ENCODE peak calls at places on chromosomes 16 and 17, in ten cellular contexts. X is pancreas, H is GM12878, K is heart right ventricle, D is MM.1S, R is psoas muscle, G is adrenal gland, Z is body of pancreas, S is uterus, I is heart left ventricle. C is an unnamed sample. For H3K4me1, the result is how much of the 10 kb centered on the place peaks cover.

GRCh38 chr16:70642633-70643032 is 3.7 kb upstream of the IL34 start:
- DNase-seq in X (no peak), H (no peak), K (no peak), D (no peak), R (no peak), G (no peak), Z (no peak), S (no peak), I (no peak), C (no peak)

GRCh38 chr16:50297301-50298074 is 31.1 kb downstream of the ADCY7 start:
- DNase-seq in X (no peak), H (no peak), K (peak), D (no peak), R (peak), G (no peak), Z (peak), S (no peak), I (no peak), C (no peak)

GRCh38 chr16:27230562-27230991 is 27.3 kb downstream of the KDM8 start:
- DNase-seq in X (no peak), H (no peak), K (no peak), D (peak), R (no peak), G (no peak), Z (no peak), S (no peak), I (no peak), C (no peak)

GRCh38 chr17:352421-353212 is at the start of gene RPH3AL:
- DNase-seq in X (peak), H (no peak), K (peak), D (no peak), R (peak), G (peak), Z (peak), S (no peak), I (peak), C (no peak)

GRCh38 chr16:30692381-30693074 is 6.4 kb upstream of the SRCAP start:
- DNase-seq in X (no peak), H (no peak), K (no peak), D (no peak), R (no peak), G (no peak), Z (no peak), S (no peak), I (no peak), C (no peak)

GRCh38 chr16:28181557-28181914 is 30.2 kb downstream of the XPO6 start:
- DNase-seq in X (peak), H (no peak), K (no peak), D (no peak), R (no peak), G (peak), Z (peak), S (peak), I (no peak), C (no peak)

GRCh38 chr16:63745456-63745855 is 1376.4 kb downstream of the CDH11 start:
- DNase-seq in X (no peak), H (no peak), K (no peak), D (no peak), R (no peak), G (no peak), Z (no peak), S (no peak), I (no peak), C (no peak)

GRCh38 chr16:4561565-4561964 is 5.4 kb downstream of the C16orf96 start:
- DNase-seq in X (no peak), H (no peak), K (no peak), D (no peak), R (no peak), G (no peak), Z (no peak), S (no peak), I (no peak), C (no peak)

GRCh38 chr17:18986541-18987229 is 17.9 kb downstream of the FAM83G start:
- DNase-seq in X (no peak), H (no peak), K (no peak), D (no peak), R (no peak), G (no peak), Z (no peak), S (no peak), I (no peak), C (no peak)

GRCh38 chr16:1287982-1288670 is 21.3 kb upstream of the UBE2I start:
- DNase-seq in X (no peak), H (no peak), K (no peak), D (no peak), R (no peak), G (no peak), Z (no peak), S (no peak), I (no peak), C (no peak)

GRCh38 chr17:60902399-60902798 is 224.7 kb downstream of the BCAS3 start:
- DNase-seq in X (no peak), H (no peak), K (no peak), D (no peak), R (no peak), G (no peak), Z (no peak), S (no peak), I (no peak), C (no peak)

GRCh38 chr16:8686879-8687278 is 12.5 kb downstream of the ABAT start:
- DNase-seq in X (peak), H (no peak), K (no peak), D (no peak), R (no peak), G (no peak), Z (peak), S (no peak), I (no peak), C (no peak)

GRCh38 chr17:83186226-83186625 is 106.8 kb downstream of the METRNL start:
- DNase-seq in X (no peak), H (no peak), K (no peak), D (no peak), R (peak), G (no peak), Z (peak), S (no peak), I (peak), C (no peak)

GRCh38 chr17:71084219-71084618 is 914.9 kb downstream of the KCNJ2 start:
- DNase-seq in X (peak), H (no peak), K (no peak), D (peak), R (no peak), G (no peak), Z (peak), S (no peak), I (no peak), C (no peak)

GRCh38 chr17:50079334-50080095 is 15.6 kb upstream of the PDK2 start:
- DNase-seq in X (no peak), H (no peak), K (no peak), D (no peak), R (peak), G (no peak), Z (peak), S (no peak), I (no peak), C (no peak)

GRCh38 chr17:63293310-63293709 is 152.8 kb downstream of the CYB561 start:
- DNase-seq in X (no peak), H (no peak), K (no peak), D (no peak), R (no peak), G (no peak), Z (no peak), S (no peak), I (no peak), C (no peak)

GRCh38 chr16:64167851-64168770 is 953.8 kb downstream of the CDH11 start:
- DNase-seq in X (no peak), H (no peak), K (no peak), D (no peak), R (no peak), G (no peak), Z (no peak), S (no peak), I (no peak), C (no peak)

GRCh38 chr16:54397190-54397835 is 110.7 kb upstream of the IRX3 start:
- DNase-seq in X (no peak), H (no peak), K (no peak), D (no peak), R (no peak), G (no peak), Z (no peak), S (no peak), I (no peak), C (no peak)

GRCh38 chr17:41553176-41553575 is 18.7 kb downstream of the KRT9 start:
- DNase-seq in X (no peak), H (no peak), K (no peak), D (no peak), R (no peak), G (no peak), Z (no peak), S (no peak), I (no peak), C (no peak)

GRCh38 chr17:74126959-74127358 is 76.5 kb upstream of the RPL38 start:
- DNase-seq in X (no peak), H (no peak), K (no peak), D (no peak), R (no peak), G (no peak), Z (no peak), S (no peak), I (no peak), C (no peak)

GRCh38 chr17:42414782-42415409 is 8.2 kb downstream of the CAVIN1 start:
- DNase-seq in X (no peak), H (no peak), K (no peak), D (peak), R (peak), G (no peak), Z (no peak), S (no peak), I (peak), C (no peak)

GRCh38 chr16:22641030-22641671 is 130.5 kb downstream of the NPIPB5 start:
- DNase-seq in X (no peak), H (no peak), K (no peak), D (peak), R (no peak), G (no peak), Z (no peak), S (no peak), I (no peak), C (no peak)

GRCh38 chr17:78263736-78264340 is 32.4 kb downstream of the TMEM235 start:
- DNase-seq in X (no peak), H (no peak), K (no peak), D (no peak), R (no peak), G (no peak), Z (no peak), S (no peak), I (no peak), C (no peak)

GRCh38 chr16:77660311-77660710 is 62.0 kb upstream of the NUDT7 start:
- DNase-seq in X (no peak), H (no peak), K (no peak), D (no peak), R (no peak), G (no peak), Z (no peak), S (no peak), I (no peak), C (no peak)

GRCh38 chr17:46950997-46951621 is 27.9 kb downstream of the RPRML start:
- DNase-seq in X (no peak), H (no peak), K (no peak), D (no peak), R (peak), G (no peak), Z (no peak), S (no peak), I (no peak), C (no peak)

GRCh38 chr16:73053379-73054130 is 5.6 kb upstream of the ZFHX3 start:
- DNase-seq in X (no peak), H (no peak), K (no peak), D (no peak), R (peak), G (no peak), Z (no peak), S (no peak), I (no peak), C (no peak)
- H3K4me1 ChIP-seq in X (under half), H (under half), K (under half), D (under half), R (half or more), G (half or more), Z (half or more), S (under half), I (half or more), C (under half)

GRCh38 chr17:72270530-72270929 is 149.7 kb downstream of the SOX9 start:
- DNase-seq in X (no peak), H (no peak), K (peak), D (no peak), R (peak), G (peak), Z (peak), S (no peak), I (peak), C (no peak)
- H3K4me3 ChIP-seq in X (no peak), H (no peak), K (no peak), D (no peak), R (no peak), G (no peak), Z (no peak), S (no peak), I (no peak), C (no peak)

GRCh38 chr17:34434065-34434464 is 71.0 kb upstream of the CCL1 start:
- DNase-seq in X (peak), H (no peak), K (no peak), D (peak), R (no peak), G (no peak), Z (no peak), S (no peak), I (no peak), C (no peak)

GRCh38 chr17:34435182-34435928 is 72.3 kb upstream of the CCL1 start:
- DNase-seq in X (no peak), H (no peak), K (no peak), D (no peak), R (no peak), G (no peak), Z (no peak), S (no peak), I (no peak), C (no peak)

GRCh38 chr17:34442387-34443111 is 79.5 kb upstream of the CCL1 start:
- DNase-seq in X (no peak), H (no peak), K (no peak), D (no peak), R (no peak), G (peak), Z (no peak), S (no peak), I (no peak), C (no peak)

GRCh38 chr17:34437188-34437587 is 74.2 kb upstream of the CCL1 start:
- DNase-seq in X (no peak), H (no peak), K (no peak), D (peak), R (no peak), G (no peak), Z (no peak), S (no peak), I (no peak), C (no peak)

DNA sequence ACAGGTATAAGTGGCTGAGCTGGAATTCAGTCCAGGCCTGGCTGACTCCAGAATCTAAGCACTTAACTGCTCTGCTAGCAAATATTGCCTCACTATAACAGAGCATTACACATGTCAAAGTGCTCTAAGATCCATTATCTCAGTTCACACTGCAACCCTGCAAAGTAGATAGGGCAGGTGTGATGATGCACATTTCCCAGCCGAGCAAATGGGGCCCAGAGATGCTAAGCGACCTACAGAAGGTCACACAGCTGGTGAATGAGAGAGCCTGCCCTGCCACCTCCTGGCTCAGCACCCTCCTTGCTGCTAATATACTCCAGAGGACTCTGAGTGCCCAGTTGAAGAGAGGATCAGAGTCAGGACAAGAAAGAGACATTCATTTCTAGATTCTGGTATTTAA is 73.6 kb upstream of the CCL1 start:
- DNase-seq in X (no peak), H (no peak), K (no peak), D (peak), R (no peak), G (no peak), Z (no peak), S (no peak), I (no peak), C (no peak)
- TF ChIP-seq CTCF in X (no peak), H (no peak), K (no peak), D (peak), R (no peak), G (no peak), Z (no peak), S (no peak), I (no peak), C (no peak)

GRCh38 chr17:58364270-58364942 is 12.4 kb upstream of the SUPT4H1 start:
- DNase-seq in X (no peak), H (no peak), K (no peak), D (no peak), R (no peak), G (peak), Z (no peak), S (no peak), I (no peak), C (no peak)

GRCh38 chr17:58367462-58367861 is 15.5 kb upstream of the SUPT4H1 start:
- DNase-seq in X (no peak), H (no peak), K (no peak), D (no peak), R (no peak), G (no peak), Z (no peak), S (no peak), I (no peak), C (no peak)

GRCh38 chr17:58363457-58364185 is 11.6 kb upstream of the SUPT4H1 start:
- DNase-seq in X (no peak), H (no peak), K (no peak), D (no peak), R (no peak), G (no peak), Z (no peak), S (no peak), I (no peak), C (no peak)

GRCh38 chr17:58365185-58365979 is 13.4 kb upstream of the SUPT4H1 start:
- DNase-seq in X (no peak), H (no peak), K (no peak), D (no peak), R (no peak), G (no peak), Z (no peak), S (no peak), I (no peak), C (no peak)

GRCh38 chr17:58365980-58366595 is 14.1 kb upstream of the SUPT4H1 start:
- DNase-seq in X (no peak), H (no peak), K (no peak), D (peak), R (no peak), G (no peak), Z (no peak), S (no peak), I (no peak), C (no peak)
- H3K4me1 ChIP-seq in X (under half), H (under half), K (under half), D (under half), R (under half), G (under half), Z (under half), S (under half), I (under half), C (under half)

DNA sequence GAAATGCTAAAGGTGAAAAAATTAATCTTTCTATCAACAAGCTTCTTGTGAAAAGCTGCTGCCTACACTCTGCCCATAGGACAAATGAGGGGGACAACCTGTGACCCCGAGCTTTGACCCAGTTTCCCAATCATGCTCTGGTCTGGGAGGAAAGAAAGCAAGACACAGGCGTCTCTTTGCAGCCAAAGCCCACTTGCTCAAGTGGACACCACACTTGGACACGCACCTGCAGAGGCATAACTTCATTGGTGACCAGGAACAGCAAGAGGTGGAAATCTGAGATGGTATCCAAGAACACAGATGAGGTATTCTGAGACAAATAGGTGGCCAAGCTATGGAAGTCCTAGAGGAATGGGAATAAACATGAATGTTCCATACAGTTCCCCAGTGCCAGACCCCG is 15.0 kb upstream of the FAAP100 start:
- DNase-seq in X (no peak), H (no peak), K (no peak), D (no peak), R (no peak), G (no peak), Z (no peak), S (no peak), I (no peak), C (no peak)
- H3K4me3 ChIP-seq in X (no peak), H (no peak), K (peak), D (no peak), R (no peak), G (no peak), Z (no peak), S (no peak), I (no peak), C (no peak)

GRCh38 chr17:45156242-45156641 is 5.4 kb upstream of the HEXIM2 start:
- DNase-seq in X (no peak), H (no peak), K (no peak), D (no peak), R (no peak), G (no peak), Z (no peak), S (no peak), I (no peak), C (no peak)

GRCh38 chr17:45162022-45162687 is 480 bp downstream of the HEXIM2 start:
- DNase-seq in X (peak), H (no peak), K (peak), D (no peak), R (peak), G (no peak), Z (peak), S (no peak), I (peak), C (no peak)

GRCh38 chr17:45164734-45165269 is 3.1 kb downstream of the HEXIM2 start:
- DNase-seq in X (no peak), H (no peak), K (no peak), D (no peak), R (peak), G (no peak), Z (no peak), S (no peak), I (no peak), C (no peak)

GRCh38 chr17:45161288-45162021 is at the start of gene HEXIM2:
- DNase-seq in X (peak), H (peak), K (peak), D (peak), R (peak), G (peak), Z (peak), S (peak), I (peak), C (peak)

GRCh38 chr17:45160505-45161287 is 979 bp upstream of the HEXIM2 start:
- DNase-seq in X (peak), H (no peak), K (peak), D (peak), R (peak), G (peak), Z (peak), S (peak), I (peak), C (no peak)
- TF ChIP-seq CTCF in X (no peak), H (no peak), K (peak), D (peak), R (peak), G (no peak), Z (peak), S (no peak), I (peak), C (no peak)

DNA sequence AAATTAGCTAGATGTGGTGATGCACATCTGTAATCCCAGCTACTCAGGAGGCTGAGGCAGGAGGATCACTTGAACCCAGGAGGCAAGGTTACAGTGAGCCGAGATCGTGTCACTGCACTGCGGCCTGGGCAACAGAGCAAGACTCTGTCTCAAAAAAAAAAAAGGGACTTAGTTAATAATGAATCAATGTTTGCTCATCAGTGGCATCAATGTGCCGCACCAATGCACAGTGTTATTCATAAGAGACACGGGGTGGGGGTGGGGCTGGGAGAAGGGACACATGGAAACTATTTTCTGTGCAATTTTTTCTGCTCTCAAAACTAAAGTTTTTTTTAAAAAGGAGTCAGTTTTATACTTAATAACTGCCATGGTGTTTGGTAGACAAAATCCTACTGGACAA is 6.8 kb upstream of the ATP2C2 start:
- DNase-seq in X (no peak), H (no peak), K (no peak), D (no peak), R (no peak), G (no peak), Z (no peak), S (no peak), I (no peak), C (no peak)
- H3K4me1 ChIP-seq in X (under half), H (under half), K (under half), D (under half), R (under half), G (under half), Z (under half), S (under half), I (under half), C (under half)